ENCODE peak calls at places on chromosome 12, in seven cellular contexts. E is adrenal gland, U is stomach, W is uterus, I is body of pancreas, C is ovary, Z is vagina. M is an unnamed sample.

GRCh38 chr12:89326260-89327040 is 25.9 kb downstream of the DUSP6 start:
- DNase-seq in E (peak), U (no peak), W (no peak), I (no peak), C (no peak), Z (no peak), M (no peak)

GRCh38 chr12:459430-460258 is at the start of gene B4GALNT3:
- DNase-seq in E (peak), U (peak), W (peak), I (peak), C (peak), Z (no peak), M (peak)

GRCh38 chr12:54411398-54412241 is 7.4 kb downstream of the ITGA5 start:
- DNase-seq in E (peak), U (peak), W (no peak), I (peak), C (no peak), Z (no peak), M (peak)

GRCh38 chr12:47586952-47587669 is 118.7 kb downstream of the RPAP3 start:
- DNase-seq in E (no peak), U (no peak), W (no peak), I (no peak), C (no peak), Z (no peak), M (no peak)

GRCh38 chr12:64915242-64915641 is 90.8 kb downstream of the TBC1D30 start:
- DNase-seq in E (no peak), U (no peak), W (no peak), I (no peak), C (no peak), Z (no peak), M (no peak)

GRCh38 chr12:49201595-49202295 is 12.9 kb upstream of the TUBA1A start:
- DNase-seq in E (peak), U (no peak), W (peak), I (peak), C (no peak), Z (no peak), M (no peak)

GRCh38 chr12:42790761-42791151 is 201.2 kb upstream of the PRICKLE1 start:
- DNase-seq in E (no peak), U (no peak), W (no peak), I (no peak), C (no peak), Z (no peak), M (no peak)

GRCh38 chr12:88579572-88579940 is 715 bp downstream of the KITLG start:
- DNase-seq in E (no peak), U (peak), W (peak), I (peak), C (peak), Z (no peak), M (peak)

DNA sequence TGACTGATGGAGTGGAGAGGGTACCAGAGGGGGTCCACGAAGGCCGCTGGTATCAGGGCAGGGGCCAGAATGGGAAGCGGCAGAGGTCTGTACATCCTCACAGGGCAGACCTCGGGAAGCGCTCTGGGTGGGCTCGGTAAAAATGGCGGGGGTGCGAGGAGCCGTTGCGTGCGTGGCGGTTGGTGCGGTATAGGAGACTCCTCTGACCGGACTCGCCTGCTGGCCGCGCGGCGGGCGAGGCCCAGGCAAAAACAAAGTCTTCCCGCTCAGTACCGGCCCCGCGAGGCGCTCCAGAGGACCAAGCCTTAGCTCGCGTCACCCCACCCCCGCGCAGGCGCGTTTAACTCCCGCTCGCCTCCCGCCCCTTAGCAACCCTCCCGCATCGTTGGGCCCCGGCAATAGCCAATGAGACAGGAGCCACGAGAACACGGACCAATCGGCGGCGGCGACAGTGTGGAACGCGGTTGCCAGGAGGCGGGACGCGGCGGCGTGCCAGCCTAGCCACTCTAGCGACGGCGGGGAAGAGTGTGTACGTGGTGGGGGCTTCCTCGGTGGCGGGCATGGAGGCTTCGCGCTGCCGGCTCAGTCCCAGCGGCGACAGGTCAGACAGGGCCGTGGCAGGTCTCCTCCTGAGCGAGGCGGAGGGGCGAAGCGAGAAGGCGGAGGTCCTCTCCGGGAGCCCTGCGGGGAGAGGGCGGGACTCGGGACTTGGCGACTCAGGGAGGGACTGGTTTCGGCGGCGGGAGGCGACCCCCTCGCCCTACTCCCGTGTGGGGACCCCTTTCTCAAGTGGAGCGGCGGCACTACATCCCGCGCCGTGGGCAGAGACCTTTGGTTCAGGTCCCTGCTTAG is at the start of gene TULP3:
- DNase-seq in E (peak), U (peak), W (peak), I (peak), C (peak), Z (peak), M (peak)
- TF ChIP-seq POLR2A in E (peak), U (peak), W (peak), I (peak), C (peak), Z (no peak), M (peak)

DNA sequence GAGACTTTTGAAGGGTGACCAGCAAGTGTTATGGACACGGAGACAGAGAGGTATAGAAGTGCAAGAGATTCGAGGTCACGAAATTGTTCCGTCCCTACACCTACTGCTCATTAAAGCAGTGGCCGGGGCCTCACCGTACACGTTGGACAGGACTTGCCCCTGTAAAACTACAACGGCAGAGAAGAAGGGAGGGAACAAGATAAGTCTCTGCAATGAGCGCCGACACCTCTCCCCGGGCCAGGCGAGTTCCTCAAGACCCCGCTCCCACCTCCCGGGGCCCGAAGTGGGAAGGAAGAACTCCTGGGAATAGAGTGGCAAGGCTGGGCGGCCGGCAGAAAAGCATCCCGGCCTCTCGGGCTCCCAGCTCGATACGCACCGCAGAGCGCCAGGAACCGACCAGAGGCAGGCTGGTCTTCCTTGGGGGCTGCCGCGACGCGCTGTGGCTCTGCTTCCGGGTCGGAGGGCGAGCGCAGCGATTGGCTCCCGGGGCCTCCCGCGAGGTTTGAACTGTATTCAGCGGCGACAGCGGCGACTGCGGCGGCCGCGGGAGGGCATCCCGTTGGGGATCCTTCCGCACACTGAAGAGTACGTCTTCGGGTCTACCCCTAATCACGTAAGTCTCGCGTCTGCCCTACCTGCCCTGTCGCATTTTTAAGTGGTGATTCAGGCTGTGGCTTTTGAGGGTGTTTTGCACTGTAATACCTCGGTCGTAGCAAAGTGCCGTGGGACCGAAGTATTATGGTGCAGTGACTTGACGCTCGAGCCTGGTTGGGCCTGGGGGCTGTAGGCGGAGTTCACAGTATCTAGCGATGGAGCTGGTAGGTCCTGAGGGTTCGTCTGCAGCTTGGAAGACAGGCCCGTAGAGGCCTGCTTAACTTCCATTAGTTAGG is at the start of the genes NUP37 and PARPBP:
- DNase-seq in E (peak), U (peak), W (peak), I (peak), C (peak), Z (no peak), M (peak)
- TF ChIP-seq POLR2A in E (peak), U (no peak), W (peak), I (peak), C (peak), Z (no peak), M (peak)

DNA sequence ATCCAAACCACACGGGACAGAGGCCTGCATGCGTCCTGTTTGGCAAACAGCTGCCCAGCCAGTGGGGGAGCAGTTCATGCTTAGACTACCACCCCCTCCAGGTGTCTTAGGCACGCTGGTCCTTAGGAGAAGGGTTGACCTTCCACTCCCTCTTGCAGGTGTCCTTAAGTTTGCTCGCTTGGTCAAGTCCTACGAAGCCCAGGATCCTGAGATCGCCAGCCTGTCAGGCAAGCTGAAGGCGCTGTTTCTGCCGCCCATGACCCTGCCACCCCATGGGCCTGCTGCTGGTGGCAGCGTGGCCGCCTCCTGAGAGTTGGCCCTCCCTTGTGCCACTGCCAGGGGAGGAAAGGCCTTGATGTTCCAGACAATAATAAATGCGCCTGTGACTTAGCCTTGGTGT is 1.8 kb downstream of the C12orf57 start:
- DNase-seq in E (peak), U (no peak), W (no peak), I (no peak), C (no peak), Z (no peak), M (no peak)
- TF ChIP-seq POLR2A in E (no peak), U (no peak), W (no peak), I (no peak), C (no peak), Z (no peak), M (no peak)

DNA sequence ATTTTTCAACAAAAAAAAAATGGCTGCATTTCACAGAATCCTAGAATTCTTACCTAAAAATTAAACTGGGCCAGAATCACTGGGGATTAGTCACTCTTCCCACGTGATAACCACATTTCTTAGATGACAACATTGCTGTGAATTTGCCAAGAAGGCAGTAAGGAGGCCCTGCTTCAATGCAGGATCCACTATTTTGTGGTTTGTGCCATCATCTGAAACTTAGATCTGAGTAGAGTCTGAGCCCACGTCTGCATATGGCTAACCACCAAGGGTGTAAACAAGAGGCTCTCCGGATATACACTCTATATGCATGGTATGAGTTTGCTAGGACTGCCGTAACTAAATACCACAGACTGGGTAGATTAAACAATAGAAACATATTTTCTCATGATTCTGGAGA is 24.4 kb upstream of the TBX5 start:
- DNase-seq in E (no peak), U (no peak), W (no peak), I (no peak), C (no peak), Z (no peak), M (no peak)
- TF ChIP-seq POLR2A in E (no peak), U (no peak), W (no peak), I (no peak), C (no peak), Z (no peak), M (no peak)

GRCh38 chr12:124914392-124915248 is at the start of gene UBC:
- DNase-seq in E (peak), U (peak), W (peak), I (peak), C (peak), Z (no peak), M (peak)

GRCh38 chr12:124906606-124907261 is 7.7 kb downstream of the UBC start:
- DNase-seq in E (peak), U (peak), W (peak), I (peak), C (peak), Z (no peak), M (peak)

GRCh38 chr12:124909831-124910560 is 4.5 kb downstream of the UBC start:
- DNase-seq in E (no peak), U (no peak), W (no peak), I (no peak), C (no peak), Z (no peak), M (no peak)

GRCh38 chr12:124913474-124914391 is 717 bp downstream of the UBC start:
- DNase-seq in E (peak), U (peak), W (peak), I (peak), C (peak), Z (no peak), M (peak)

GRCh38 chr12:124910561-124911478 is 3.6 kb downstream of the UBC start:
- DNase-seq in E (no peak), U (no peak), W (no peak), I (no peak), C (no peak), Z (no peak), M (no peak)
- TF ChIP-seq POLR2A in E (peak), U (peak), W (no peak), I (peak), C (no peak), Z (no peak), M (peak)

DNA sequence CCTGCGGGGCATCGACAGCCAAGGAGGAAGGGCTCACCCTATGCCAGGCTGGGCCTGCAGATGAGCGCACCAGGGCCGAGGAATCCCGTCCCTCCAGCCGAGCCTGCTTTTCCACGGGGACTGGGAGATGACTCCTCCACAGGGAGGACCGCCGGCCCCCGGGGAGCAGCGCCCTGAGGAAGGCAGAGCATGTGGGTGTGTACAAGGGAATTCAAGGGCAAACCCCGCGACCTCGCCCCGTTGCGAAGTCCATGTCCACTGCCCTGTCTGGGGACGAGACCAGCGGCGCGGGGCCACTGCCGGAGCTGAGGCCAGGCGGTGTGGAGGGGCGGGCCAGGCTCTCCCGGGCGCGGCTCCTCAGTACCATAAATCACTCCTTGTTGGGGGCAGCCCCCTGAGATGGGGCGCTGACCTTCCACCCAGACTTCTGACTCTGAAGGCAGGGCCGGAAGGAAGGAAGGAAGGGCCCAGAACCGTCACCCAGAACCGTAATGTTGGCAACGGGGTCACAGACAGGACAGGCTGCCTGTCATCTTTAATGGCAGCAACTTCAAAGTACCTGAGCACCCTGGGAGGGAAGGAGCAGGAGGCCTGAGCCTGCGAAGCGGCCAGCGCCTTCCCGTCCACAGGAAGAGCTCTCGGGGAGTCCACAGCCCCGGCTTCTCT is 52.6 kb downstream of the RNF34 start:
- DNase-seq in E (no peak), U (no peak), W (peak), I (no peak), C (no peak), Z (no peak), M (peak)
- TF ChIP-seq POLR2A in E (no peak), U (no peak), W (no peak), I (no peak), C (no peak), Z (no peak), M (no peak)

GRCh38 chr12:26126340-26127284 is 1.8 kb upstream of the BHLHE41 start:
- DNase-seq in E (peak), U (peak), W (peak), I (peak), C (peak), Z (no peak), M (peak)
- TF ChIP-seq POLR2A in E (peak), U (no peak), W (peak), I (peak), C (peak), Z (no peak), M (no peak)

DNA sequence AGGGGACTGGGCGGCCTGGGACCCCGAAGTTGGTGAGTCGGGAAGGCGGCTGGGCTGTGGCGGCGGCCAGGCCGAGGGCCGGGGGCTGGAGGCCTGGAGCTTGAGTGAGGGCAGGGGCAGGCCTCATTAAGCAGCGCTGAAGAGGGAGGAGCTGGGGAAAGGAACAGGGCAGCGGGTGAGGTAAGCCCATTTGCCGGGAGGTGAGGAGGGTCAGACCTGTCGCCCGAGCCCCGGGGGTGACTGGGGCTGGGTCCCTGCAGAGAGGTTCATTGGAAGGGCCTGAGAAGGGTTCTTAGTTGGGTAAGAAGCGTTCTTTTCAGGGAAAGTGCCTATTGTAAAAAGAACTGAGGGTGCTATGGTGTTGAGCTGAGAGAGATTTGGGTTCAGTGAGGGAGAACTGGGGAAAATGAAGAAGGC is 438 bp downstream of the RAB5B start:
- DNase-seq in E (peak), U (peak), W (no peak), I (peak), C (no peak), Z (no peak), M (no peak)
- TF ChIP-seq POLR2A in E (no peak), U (no peak), W (no peak), I (no peak), C (no peak), Z (no peak), M (peak)

M was measured in right lobe of liver.